ENCODE peak calls at places on chromosome 21, in eight cellular contexts. One of them, this sample, is unnamed.

GRCh38 chr21:33115586-33116541 is 45.9 kb downstream of the OLIG1 start:
- DNase-seq in adrenal gland: no peak
- DNase-seq in CD8-positive, alpha-beta T cell: no peak
- DNase-seq in left ventricle myocardium inferior: no peak
- DNase-seq in cardiac fibroblast: no peak
- DNase-seq in GM13977: no peak
- DNase-seq in Calu3: no peak
- DNase-seq in CD14-positive monocyte: no peak
- DNase-seq in this sample: no peak

GRCh38 chr21:35470522-35470921 is 421.4 kb upstream of the RUNX1 start:
- DNase-seq in GM13977: no peak
- DNase-seq in left ventricle myocardium inferior: no peak
- DNase-seq in Calu3: no peak
- DNase-seq in CD8-positive, alpha-beta T cell: no peak
- DNase-seq in adrenal gland: no peak
- DNase-seq in cardiac fibroblast: no peak
- DNase-seq in CD14-positive monocyte: no peak
- DNase-seq in this sample: no peak

GRCh38 chr21:40568756-40569155 is 278.2 kb downstream of the DSCAM start:
- DNase-seq in GM13977: no peak
- DNase-seq in left ventricle myocardium inferior: no peak
- DNase-seq in CD14-positive monocyte: no peak
- DNase-seq in CD8-positive, alpha-beta T cell: no peak
- DNase-seq in cardiac fibroblast: no peak
- DNase-seq in Calu3: no peak
- DNase-seq in adrenal gland: no peak
- DNase-seq in this sample: no peak

GRCh38 chr21:42624936-42625335 is 28.5 kb upstream of the PDE9A start:
- DNase-seq in cardiac fibroblast: no peak
- DNase-seq in left ventricle myocardium inferior: no peak
- DNase-seq in Calu3: no peak
- DNase-seq in CD14-positive monocyte: no peak
- DNase-seq in adrenal gland: no peak
- DNase-seq in CD8-positive, alpha-beta T cell: no peak
- DNase-seq in GM13977: no peak
- DNase-seq in this sample: no peak

GRCh38 chr21:39313042-39313456 is 383 bp downstream of the BRWD1 start:
- DNase-seq in GM13977: peak; percentile 43
- DNase-seq in adrenal gland: peak; percentile 38
- DNase-seq in left ventricle myocardium inferior: no peak
- DNase-seq in CD8-positive, alpha-beta T cell: peak; percentile 40
- DNase-seq in CD14-positive monocyte: peak; percentile 62
- DNase-seq in Calu3: no peak
- DNase-seq in cardiac fibroblast: peak; percentile 7
- DNase-seq in this sample: peak; percentile 34

GRCh38 chr21:16624468-16625102 is 888.3 kb upstream of the CXADR start:
- DNase-seq in CD8-positive, alpha-beta T cell: no peak
- DNase-seq in cardiac fibroblast: no peak
- DNase-seq in adrenal gland: no peak
- DNase-seq in Calu3: no peak
- DNase-seq in CD14-positive monocyte: no peak
- DNase-seq in GM13977: no peak
- DNase-seq in left ventricle myocardium inferior: no peak
- DNase-seq in this sample: no peak

GRCh38 chr21:42258150-42258884 is 39.4 kb downstream of the ABCG1 start:
- DNase-seq in cardiac fibroblast: peak; percentile 64
- DNase-seq in adrenal gland: peak; percentile 78
- DNase-seq in Calu3: peak; percentile 68
- DNase-seq in CD8-positive, alpha-beta T cell: peak; percentile 83
- DNase-seq in GM13977: peak; percentile 89
- DNase-seq in left ventricle myocardium inferior: peak; percentile 68
- DNase-seq in CD14-positive monocyte: peak; percentile 75
- DNase-seq in this sample: peak; percentile 84

GRCh38 chr21:34313116-34313515 is 50.7 kb upstream of the KCNE2 start:
- DNase-seq in CD14-positive monocyte: no peak
- DNase-seq in CD8-positive, alpha-beta T cell: no peak
- DNase-seq in GM13977: no peak
- DNase-seq in left ventricle myocardium inferior: no peak
- DNase-seq in Calu3: no peak
- DNase-seq in adrenal gland: no peak
- DNase-seq in cardiac fibroblast: peak; percentile 30
- DNase-seq in this sample: no peak

GRCh38 chr21:27040738-27041137 is 73.8 kb upstream of the ADAMTS5 start:
- DNase-seq in GM13977: no peak
- DNase-seq in CD8-positive, alpha-beta T cell: no peak
- DNase-seq in CD14-positive monocyte: no peak
- DNase-seq in Calu3: no peak
- DNase-seq in adrenal gland: no peak
- DNase-seq in left ventricle myocardium inferior: no peak
- DNase-seq in cardiac fibroblast: no peak
- DNase-seq in this sample: no peak

GRCh38 chr21:25983745-25984144 is 186.8 kb downstream of the APP start:
- DNase-seq in Calu3: no peak
- DNase-seq in adrenal gland: peak; percentile 34
- DNase-seq in GM13977: no peak
- DNase-seq in cardiac fibroblast: peak; percentile 55
- DNase-seq in left ventricle myocardium inferior: no peak
- DNase-seq in CD14-positive monocyte: no peak
- DNase-seq in CD8-positive, alpha-beta T cell: no peak
- DNase-seq in this sample: no peak

GRCh38 chr21:30710499-30710898 is 8.1 kb downstream of the KRTAP21-3 start:
- DNase-seq in CD8-positive, alpha-beta T cell: no peak
- DNase-seq in left ventricle myocardium inferior: no peak
- DNase-seq in adrenal gland: no peak
- DNase-seq in GM13977: no peak
- DNase-seq in Calu3: no peak
- DNase-seq in cardiac fibroblast: no peak
- DNase-seq in CD14-positive monocyte: no peak
- DNase-seq in this sample: no peak

GRCh38 chr21:17513214-17514123 is 626 bp downstream of the CXADR start:
- DNase-seq in Calu3: peak; percentile 32
- DNase-seq in adrenal gland: peak; percentile 45
- DNase-seq in cardiac fibroblast: peak; percentile 36
- DNase-seq in GM13977: peak; percentile 37
- DNase-seq in CD14-positive monocyte: no peak
- DNase-seq in left ventricle myocardium inferior: no peak
- DNase-seq in CD8-positive, alpha-beta T cell: peak; percentile 11
- DNase-seq in this sample: peak; percentile 37

DNA sequence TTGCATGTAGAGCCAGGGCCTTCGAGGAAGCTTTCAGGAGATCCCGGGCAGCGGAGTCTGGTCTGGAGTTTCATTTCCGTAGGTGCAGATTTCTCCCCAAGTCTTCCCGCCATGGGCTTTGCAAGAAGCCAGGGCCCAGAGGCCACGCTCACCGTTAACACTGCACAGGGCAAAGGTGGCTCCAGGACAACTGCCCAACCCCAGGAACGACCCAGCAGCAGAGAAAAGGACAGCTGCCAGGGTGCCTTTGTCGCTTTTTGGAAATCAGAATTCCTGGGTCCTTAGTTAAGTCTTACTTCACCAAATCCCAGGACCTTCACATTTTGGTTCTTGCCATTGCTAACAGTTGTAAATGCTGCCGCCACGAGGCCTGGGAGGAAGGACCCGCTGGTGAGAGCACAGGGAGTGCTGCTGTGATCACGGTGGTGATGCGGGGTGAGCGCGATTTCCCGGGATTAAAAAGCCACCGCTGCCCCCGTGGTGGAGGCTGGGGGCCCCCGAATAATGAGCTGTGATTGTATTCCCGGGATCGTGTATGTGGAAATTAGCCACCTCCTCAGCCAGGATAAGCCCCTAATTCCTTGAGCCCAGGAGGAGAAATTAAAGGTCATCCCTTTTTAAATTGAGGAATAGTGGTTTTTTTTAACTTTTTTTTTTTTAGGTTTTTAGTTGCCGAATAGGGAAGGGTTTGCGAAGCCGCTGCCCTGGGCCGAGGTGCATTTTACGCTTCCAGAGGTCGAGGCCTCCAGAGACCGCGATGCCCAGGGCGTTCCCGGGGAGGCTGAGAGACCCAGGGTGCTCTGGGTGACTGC is 8.2 kb downstream of the SIM2 start:
- DNase-seq in left ventricle myocardium inferior: no peak
- DNase-seq in GM13977: peak; percentile 30
- DNase-seq in adrenal gland: no peak
- DNase-seq in cardiac fibroblast: no peak
- DNase-seq in CD8-positive, alpha-beta T cell: no peak
- DNase-seq in CD14-positive monocyte: no peak
- DNase-seq in Calu3: no peak
- DNase-seq in this sample: peak; percentile 42
- TF ChIP-seq CTCF in left ventricle myocardium inferior: no peak
- TF ChIP-seq CTCF in GM13977: no peak
- TF ChIP-seq CTCF in adrenal gland: no peak
- TF ChIP-seq CTCF in cardiac fibroblast: no peak
- TF ChIP-seq CTCF in CD8-positive, alpha-beta T cell: no peak
- TF ChIP-seq CTCF in CD14-positive monocyte: no peak
- TF ChIP-seq CTCF in Calu3: no peak
- TF ChIP-seq CTCF in this sample: no peak

DNA sequence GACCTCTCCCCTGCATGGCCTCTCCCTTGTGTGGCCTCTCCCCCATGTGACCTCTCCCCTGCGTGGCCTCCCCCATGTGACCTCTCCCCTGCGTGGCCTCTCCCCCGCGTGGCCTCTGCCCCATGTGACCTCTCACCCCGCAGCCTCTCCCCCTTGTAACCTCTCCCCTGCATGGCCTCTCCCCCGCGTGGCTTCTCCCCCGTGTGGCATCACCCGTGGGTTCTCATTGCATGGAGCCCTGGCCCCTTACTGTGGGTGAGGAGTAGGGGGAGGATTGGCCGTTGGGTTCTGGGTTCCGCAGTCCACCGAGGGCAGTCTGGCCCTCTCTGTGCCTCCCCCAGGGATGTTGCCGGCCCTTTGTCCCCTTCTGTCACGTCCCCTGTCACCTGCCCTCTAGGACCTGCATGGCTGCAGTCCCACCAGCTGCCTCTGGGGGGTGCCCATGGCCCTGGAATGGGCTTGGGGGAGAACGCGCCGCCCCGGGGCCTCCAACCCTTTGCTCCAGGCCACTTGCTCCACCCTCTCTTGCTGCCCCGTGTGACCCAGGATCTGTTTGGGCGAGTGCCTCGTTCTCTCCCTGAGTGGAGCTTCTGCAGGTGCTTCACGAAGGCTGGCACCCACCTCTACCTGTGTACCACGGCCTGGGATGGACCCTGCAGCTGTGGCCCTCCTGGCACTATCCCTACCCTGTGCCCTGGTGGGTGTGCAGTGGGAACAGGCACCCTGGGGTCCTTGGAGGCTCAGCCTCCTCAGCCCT is 21.3 kb downstream of the RRP1 start:
- DNase-seq in CD8-positive, alpha-beta T cell: peak; percentile 90
- DNase-seq in left ventricle myocardium inferior: peak; percentile 87
- DNase-seq in cardiac fibroblast: peak; percentile 70
- DNase-seq in Calu3: peak; percentile 92
- DNase-seq in adrenal gland: peak; percentile 91
- DNase-seq in GM13977: peak; percentile 97
- DNase-seq in CD14-positive monocyte: peak; percentile 88
- DNase-seq in this sample: peak; percentile 98
- TF ChIP-seq CTCF in CD8-positive, alpha-beta T cell: peak; percentile 86
- TF ChIP-seq CTCF in left ventricle myocardium inferior: peak; percentile 93
- TF ChIP-seq CTCF in cardiac fibroblast: peak; percentile 97
- TF ChIP-seq CTCF in Calu3: peak; percentile 90
- TF ChIP-seq CTCF in adrenal gland: peak; percentile 92
- TF ChIP-seq CTCF in GM13977: peak; percentile 98
- TF ChIP-seq CTCF in CD14-positive monocyte: peak; percentile 90
- TF ChIP-seq CTCF in this sample: peak; percentile 91

DNA sequence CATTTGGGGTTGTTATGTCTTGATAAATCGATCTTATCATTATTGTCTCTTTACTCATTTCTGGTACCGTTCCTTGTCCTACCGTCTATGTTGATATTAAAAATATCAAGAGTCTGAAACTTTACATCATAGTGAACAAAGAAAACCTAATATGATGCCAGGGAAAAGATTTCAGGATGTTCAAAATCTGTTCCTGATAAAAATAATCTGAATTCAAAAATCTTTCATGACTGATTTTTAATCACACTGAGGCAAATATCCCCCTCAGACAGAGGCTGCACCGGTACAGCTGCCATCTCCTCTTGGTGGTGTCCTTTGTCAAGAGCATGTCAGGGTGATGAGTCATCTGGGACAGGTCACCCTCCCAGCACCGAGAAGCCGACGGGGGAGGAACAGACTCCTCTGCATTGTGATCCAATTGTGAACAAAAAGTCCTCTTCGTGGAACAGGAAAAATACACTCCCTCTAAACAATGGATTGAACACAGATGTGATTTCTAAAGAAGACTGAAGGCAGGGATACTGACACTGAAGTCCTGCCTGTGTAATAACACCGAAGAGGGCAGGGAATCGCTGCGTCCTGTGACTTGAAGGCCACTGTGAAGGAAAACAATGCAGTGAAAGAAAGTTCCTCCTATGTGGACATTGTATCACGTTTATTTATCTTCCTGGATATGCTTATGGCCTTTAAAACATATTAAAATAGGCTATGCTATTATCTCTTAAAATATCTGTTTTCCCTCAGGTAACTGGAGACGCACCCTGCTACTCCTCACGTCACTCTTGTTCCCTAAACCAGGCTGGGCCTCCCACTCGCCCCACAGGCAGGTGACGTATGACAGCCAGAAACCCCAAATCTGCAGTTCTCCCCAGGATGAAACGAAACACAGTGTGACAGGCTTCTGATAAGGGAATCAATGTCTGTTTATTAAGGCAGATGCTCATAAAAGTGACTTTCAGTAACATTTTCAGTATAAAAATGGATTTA is 4.3 kb upstream of the SPATC1L start:
- DNase-seq in CD8-positive, alpha-beta T cell: no peak
- DNase-seq in GM13977: no peak
- DNase-seq in left ventricle myocardium inferior: peak; percentile 58
- DNase-seq in adrenal gland: peak; percentile 87
- DNase-seq in CD14-positive monocyte: no peak
- DNase-seq in Calu3: peak; percentile 29
- DNase-seq in cardiac fibroblast: peak; percentile 64
- DNase-seq in this sample: no peak
- TF ChIP-seq CTCF in CD8-positive, alpha-beta T cell: no peak
- TF ChIP-seq CTCF in GM13977: no peak
- TF ChIP-seq CTCF in left ventricle myocardium inferior: no peak
- TF ChIP-seq CTCF in adrenal gland: no peak
- TF ChIP-seq CTCF in CD14-positive monocyte: no peak
- TF ChIP-seq CTCF in Calu3: no peak
- TF ChIP-seq CTCF in cardiac fibroblast: no peak
- TF ChIP-seq CTCF in this sample: no peak

DNA sequence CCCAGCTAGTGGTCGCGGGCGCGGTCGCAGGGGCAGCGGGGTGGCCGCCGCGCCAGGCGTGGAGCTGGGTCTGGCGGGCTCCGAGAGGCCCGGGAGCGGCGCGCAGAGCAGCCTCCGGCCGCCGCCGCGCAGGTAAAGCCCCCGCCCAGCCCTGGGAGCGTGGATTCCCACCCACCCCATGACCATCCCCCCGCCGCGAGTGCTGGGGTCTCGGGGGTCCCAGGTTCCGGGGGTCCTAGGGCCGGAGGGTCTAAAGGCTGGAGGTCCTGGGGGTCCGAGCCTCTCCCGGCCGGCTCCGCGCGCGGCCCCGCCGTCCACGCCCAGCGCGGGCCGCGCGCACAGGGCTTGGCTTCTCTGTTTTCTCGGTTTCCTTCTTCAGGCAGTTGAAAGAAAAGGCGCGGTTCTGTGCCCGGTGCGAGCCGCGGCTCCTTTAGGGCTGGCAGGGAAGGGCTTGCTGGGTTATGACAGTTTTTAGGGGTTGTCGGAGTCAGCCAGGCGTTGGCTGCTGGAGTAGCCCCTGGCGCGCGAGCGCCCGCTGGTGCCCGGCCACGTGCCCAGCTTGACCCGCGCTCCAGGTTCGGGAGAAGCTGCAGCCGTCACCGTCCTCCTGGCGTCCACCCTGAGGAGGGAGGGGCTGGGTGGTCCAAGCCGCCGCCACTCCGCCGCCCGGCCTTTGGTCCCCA is 355 bp downstream of the LRRC3 start:
- DNase-seq in Calu3: peak; percentile 49
- DNase-seq in CD14-positive monocyte: no peak
- DNase-seq in cardiac fibroblast: peak; percentile 34
- DNase-seq in GM13977: peak; percentile 79
- DNase-seq in left ventricle myocardium inferior: peak; percentile 61
- DNase-seq in CD8-positive, alpha-beta T cell: peak; percentile 25
- DNase-seq in adrenal gland: peak; percentile 61
- DNase-seq in this sample: peak; percentile 45
- TF ChIP-seq CTCF in Calu3: no peak
- TF ChIP-seq CTCF in CD14-positive monocyte: peak; percentile 14
- TF ChIP-seq CTCF in cardiac fibroblast: no peak
- TF ChIP-seq CTCF in GM13977: peak; percentile 41
- TF ChIP-seq CTCF in left ventricle myocardium inferior: peak; percentile 26
- TF ChIP-seq CTCF in CD8-positive, alpha-beta T cell: no peak
- TF ChIP-seq CTCF in adrenal gland: no peak
- TF ChIP-seq CTCF in this sample: no peak

This sample was measured in endothelial cell.